ENCODE peak calls at places on chromosomes 13 and 19, in ten cellular contexts. One of them, this sample, is unnamed.

GRCh38 chr13:24784319-24784718 is 20.4 kb downstream of the RNF17 start:
- DNase-seq in GM23338: no peak
- DNase-seq in brain microvascular endothelial cell: no peak
- DNase-seq in fibroblast of lung: no peak
- DNase-seq in BE2C: no peak
- DNase-seq in fibroblast of villous mesenchyme: no peak
- DNase-seq in lower leg skin: no peak
- DNase-seq in endothelial cell: no peak
- DNase-seq in MCF 10A: peak; percentile 0
- DNase-seq in uterus: no peak
- DNase-seq in this sample: no peak

GRCh38 chr13:113084094-113084942 is 21.3 kb upstream of the F7 start:
- DNase-seq in GM23338: peak; percentile 47
- DNase-seq in brain microvascular endothelial cell: no peak
- DNase-seq in fibroblast of lung: no peak
- DNase-seq in BE2C: no peak
- DNase-seq in fibroblast of villous mesenchyme: no peak
- DNase-seq in lower leg skin: no peak
- DNase-seq in endothelial cell: no peak
- DNase-seq in MCF 10A: no peak
- DNase-seq in uterus: no peak
- DNase-seq in this sample: no peak

GRCh38 chr19:14550201-14550754 is 20.9 kb downstream of the TECR start:
- DNase-seq in GM23338: no peak
- DNase-seq in brain microvascular endothelial cell: no peak
- DNase-seq in fibroblast of lung: no peak
- DNase-seq in BE2C: peak; percentile 45
- DNase-seq in fibroblast of villous mesenchyme: peak; percentile 60
- DNase-seq in lower leg skin: no peak
- DNase-seq in endothelial cell: no peak
- DNase-seq in MCF 10A: peak; percentile 74
- DNase-seq in uterus: no peak
- DNase-seq in this sample: peak; percentile 35

GRCh38 chr19:42125536-42125935 is 6.7 kb downstream of the POU2F2 start:
- DNase-seq in GM23338: peak; percentile 36
- DNase-seq in brain microvascular endothelial cell: no peak
- DNase-seq in fibroblast of lung: no peak
- DNase-seq in BE2C: no peak
- DNase-seq in fibroblast of villous mesenchyme: no peak
- DNase-seq in lower leg skin: no peak
- DNase-seq in endothelial cell: no peak
- DNase-seq in MCF 10A: no peak
- DNase-seq in uterus: no peak
- DNase-seq in this sample: no peak

GRCh38 chr13:112965573-112966115 is 3.4 kb upstream of the MCF2L start:
- DNase-seq in GM23338: no peak
- DNase-seq in brain microvascular endothelial cell: no peak
- DNase-seq in fibroblast of lung: no peak
- DNase-seq in BE2C: no peak
- DNase-seq in fibroblast of villous mesenchyme: no peak
- DNase-seq in lower leg skin: no peak
- DNase-seq in endothelial cell: no peak
- DNase-seq in MCF 10A: no peak
- DNase-seq in uterus: no peak
- DNase-seq in this sample: no peak

GRCh38 chr13:74210693-74211393 is 76.6 kb upstream of the KLF12 start:
- DNase-seq in GM23338: no peak
- DNase-seq in brain microvascular endothelial cell: peak; percentile 98
- DNase-seq in fibroblast of lung: peak; percentile 93
- DNase-seq in BE2C: peak; percentile 89
- DNase-seq in fibroblast of villous mesenchyme: peak; percentile 58
- DNase-seq in lower leg skin: no peak
- DNase-seq in endothelial cell: no peak
- DNase-seq in MCF 10A: peak; percentile 80
- DNase-seq in uterus: no peak
- DNase-seq in this sample: peak; percentile 88

GRCh38 chr13:111177081-111177711 is 62.1 kb downstream of the ARHGEF7 start:
- DNase-seq in GM23338: no peak
- DNase-seq in brain microvascular endothelial cell: peak; percentile 94
- DNase-seq in fibroblast of lung: peak; percentile 48
- DNase-seq in BE2C: no peak
- DNase-seq in fibroblast of villous mesenchyme: peak; percentile 33
- DNase-seq in lower leg skin: peak; percentile 88
- DNase-seq in endothelial cell: no peak
- DNase-seq in MCF 10A: no peak
- DNase-seq in uterus: no peak
- DNase-seq in this sample: peak; percentile 88

GRCh38 chr19:56476671-56477428 is at the start of gene ZNF667:
- DNase-seq in GM23338: peak; percentile 4
- DNase-seq in brain microvascular endothelial cell: peak; percentile 90
- DNase-seq in fibroblast of lung: peak; percentile 18
- DNase-seq in BE2C: peak; percentile 16
- DNase-seq in fibroblast of villous mesenchyme: peak; percentile 40
- DNase-seq in lower leg skin: no peak
- DNase-seq in endothelial cell: no peak
- DNase-seq in MCF 10A: no peak
- DNase-seq in uterus: no peak
- DNase-seq in this sample: peak; percentile 38

GRCh38 chr19:797528-798414 is 519 bp downstream of the PTBP1 start:
- DNase-seq in GM23338: peak; percentile 89
- DNase-seq in brain microvascular endothelial cell: peak; percentile 65
- DNase-seq in fibroblast of lung: peak; percentile 90
- DNase-seq in BE2C: peak; percentile 92
- DNase-seq in fibroblast of villous mesenchyme: peak; percentile 88
- DNase-seq in lower leg skin: peak; percentile 98
- DNase-seq in endothelial cell: peak; percentile 88
- DNase-seq in MCF 10A: peak; percentile 85
- DNase-seq in uterus: peak; percentile 89
- DNase-seq in this sample: peak; percentile 92

GRCh38 chr19:8697671-8698432 is 743 bp downstream of the ACTL9 start:
- DNase-seq in GM23338: peak; percentile 81
- DNase-seq in brain microvascular endothelial cell: no peak
- DNase-seq in fibroblast of lung: no peak
- DNase-seq in BE2C: no peak
- DNase-seq in fibroblast of villous mesenchyme: no peak
- DNase-seq in lower leg skin: no peak
- DNase-seq in endothelial cell: no peak
- DNase-seq in MCF 10A: no peak
- DNase-seq in uterus: no peak
- DNase-seq in this sample: no peak
- TF ChIP-seq CTCF in GM23338: peak; percentile 78
- TF ChIP-seq CTCF in brain microvascular endothelial cell: no peak
- TF ChIP-seq CTCF in fibroblast of lung: no peak
- TF ChIP-seq CTCF in BE2C: no peak
- TF ChIP-seq CTCF in fibroblast of villous mesenchyme: no peak
- TF ChIP-seq CTCF in lower leg skin: no peak
- TF ChIP-seq CTCF in endothelial cell: no peak
- TF ChIP-seq CTCF in MCF 10A: peak; percentile 8
- TF ChIP-seq CTCF in uterus: no peak
- TF ChIP-seq CTCF in this sample: peak; percentile 37

DNA sequence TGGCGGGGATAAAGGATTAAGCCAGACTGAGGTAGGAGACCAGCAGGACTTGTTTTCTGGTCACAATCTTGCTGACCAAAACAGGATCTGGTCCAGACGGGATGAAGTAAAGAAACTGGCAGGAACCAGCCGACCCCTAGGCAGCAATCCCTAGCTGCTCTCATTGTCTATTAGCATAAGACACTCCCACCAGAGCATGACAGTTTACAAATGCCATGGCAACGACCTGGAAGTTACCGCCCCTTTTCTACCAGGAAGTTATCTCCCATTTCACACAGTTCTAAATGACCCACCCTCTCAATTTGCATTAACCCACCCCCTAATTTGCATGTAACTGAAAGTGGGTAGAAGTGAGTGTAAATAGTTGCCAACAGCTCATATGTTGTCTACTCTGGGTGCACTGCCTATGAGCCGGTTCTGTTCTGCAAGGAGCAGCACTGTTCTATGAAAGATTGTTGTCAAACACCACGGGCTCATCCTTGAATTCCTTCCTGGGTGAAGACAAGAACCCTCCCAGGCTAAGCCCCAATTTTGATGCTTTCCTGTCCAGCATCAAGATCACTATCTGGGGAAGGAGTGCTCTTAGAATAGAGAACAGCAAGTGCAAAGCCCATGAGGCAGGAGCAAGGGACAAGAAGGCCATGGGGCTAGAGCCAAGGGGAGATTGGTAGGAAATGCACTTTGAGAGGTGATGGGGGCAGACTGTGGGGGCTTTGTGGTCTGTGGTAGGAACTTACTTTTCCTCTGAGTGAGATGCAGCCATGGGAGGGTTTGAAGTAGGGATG is 13.9 kb upstream of the FBXO27 start:
- DNase-seq in GM23338: peak; percentile 41
- DNase-seq in brain microvascular endothelial cell: no peak
- DNase-seq in fibroblast of lung: no peak
- DNase-seq in BE2C: peak; percentile 21
- DNase-seq in fibroblast of villous mesenchyme: no peak
- DNase-seq in lower leg skin: no peak
- DNase-seq in endothelial cell: no peak
- DNase-seq in MCF 10A: peak; percentile 46
- DNase-seq in uterus: no peak
- DNase-seq in this sample: peak; percentile 10
- TF ChIP-seq CTCF in GM23338: no peak
- TF ChIP-seq CTCF in brain microvascular endothelial cell: no peak
- TF ChIP-seq CTCF in fibroblast of lung: no peak
- TF ChIP-seq CTCF in BE2C: no peak
- TF ChIP-seq CTCF in fibroblast of villous mesenchyme: no peak
- TF ChIP-seq CTCF in lower leg skin: no peak
- TF ChIP-seq CTCF in endothelial cell: no peak
- TF ChIP-seq CTCF in MCF 10A: no peak
- TF ChIP-seq CTCF in uterus: no peak
- TF ChIP-seq CTCF in this sample: no peak

DNA sequence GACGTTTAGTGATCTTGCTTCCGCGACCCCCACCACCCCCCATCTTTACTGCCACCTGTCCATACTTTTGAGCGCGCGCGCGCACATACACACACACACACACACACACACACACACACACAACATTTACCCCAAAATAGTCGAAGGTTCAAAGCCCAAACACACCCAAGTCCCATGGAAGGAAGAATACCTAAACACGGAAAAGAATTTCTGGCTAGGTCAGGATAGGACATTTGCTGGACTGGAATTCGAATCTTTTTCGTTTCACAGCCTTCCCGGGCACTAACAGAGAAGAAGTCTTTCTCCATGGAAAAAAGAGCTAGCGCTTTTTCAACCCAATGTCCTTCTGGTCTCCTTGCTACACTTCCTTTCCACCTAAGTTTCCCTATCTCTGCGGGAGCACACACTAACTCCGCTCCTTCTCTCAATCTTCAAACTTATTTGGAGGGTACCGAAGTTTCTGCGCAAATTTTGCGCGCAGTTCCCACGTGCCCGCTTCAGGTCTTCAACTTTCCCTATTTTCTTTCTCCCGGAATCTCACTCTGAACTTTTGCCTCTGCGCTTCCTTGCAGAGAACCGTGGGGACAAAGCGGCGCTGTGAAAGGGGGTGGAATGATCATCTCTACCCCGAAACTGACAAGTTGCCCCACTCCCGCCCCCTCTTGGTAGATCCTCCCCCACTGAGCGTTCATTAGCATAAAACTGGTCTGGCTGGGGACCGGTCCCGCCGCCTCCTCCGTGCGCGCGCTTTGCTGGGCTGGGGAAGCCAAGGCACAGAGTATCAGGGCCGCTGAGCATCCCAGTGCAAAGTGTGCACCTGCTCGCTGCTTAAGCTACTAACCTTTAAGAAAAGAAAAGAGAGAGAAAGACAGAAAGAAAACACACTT is 2.7 kb downstream of the DACH1 start:
- DNase-seq in GM23338: peak; percentile 78
- DNase-seq in brain microvascular endothelial cell: peak; percentile 0
- DNase-seq in fibroblast of lung: peak; percentile 43
- DNase-seq in BE2C: peak; percentile 83
- DNase-seq in fibroblast of villous mesenchyme: peak; percentile 49
- DNase-seq in lower leg skin: no peak
- DNase-seq in endothelial cell: peak; percentile 52
- DNase-seq in MCF 10A: no peak
- DNase-seq in uterus: peak; percentile 54
- DNase-seq in this sample: no peak
- TF ChIP-seq CTCF in GM23338: no peak
- TF ChIP-seq CTCF in brain microvascular endothelial cell: no peak
- TF ChIP-seq CTCF in fibroblast of lung: no peak
- TF ChIP-seq CTCF in BE2C: peak; percentile 29
- TF ChIP-seq CTCF in fibroblast of villous mesenchyme: no peak
- TF ChIP-seq CTCF in lower leg skin: no peak
- TF ChIP-seq CTCF in endothelial cell: no peak
- TF ChIP-seq CTCF in MCF 10A: no peak
- TF ChIP-seq CTCF in uterus: no peak
- TF ChIP-seq CTCF in this sample: no peak

GRCh38 chr13:104140557-104140956 is 1074.3 kb upstream of the SLC10A2 start:
- DNase-seq in GM23338: no peak
- DNase-seq in brain microvascular endothelial cell: peak; percentile 68
- DNase-seq in fibroblast of lung: peak; percentile 5
- DNase-seq in BE2C: no peak
- DNase-seq in fibroblast of villous mesenchyme: no peak
- DNase-seq in lower leg skin: no peak
- DNase-seq in endothelial cell: no peak
- DNase-seq in MCF 10A: peak; percentile 51
- DNase-seq in uterus: no peak
- DNase-seq in this sample: peak; percentile 79

DNA sequence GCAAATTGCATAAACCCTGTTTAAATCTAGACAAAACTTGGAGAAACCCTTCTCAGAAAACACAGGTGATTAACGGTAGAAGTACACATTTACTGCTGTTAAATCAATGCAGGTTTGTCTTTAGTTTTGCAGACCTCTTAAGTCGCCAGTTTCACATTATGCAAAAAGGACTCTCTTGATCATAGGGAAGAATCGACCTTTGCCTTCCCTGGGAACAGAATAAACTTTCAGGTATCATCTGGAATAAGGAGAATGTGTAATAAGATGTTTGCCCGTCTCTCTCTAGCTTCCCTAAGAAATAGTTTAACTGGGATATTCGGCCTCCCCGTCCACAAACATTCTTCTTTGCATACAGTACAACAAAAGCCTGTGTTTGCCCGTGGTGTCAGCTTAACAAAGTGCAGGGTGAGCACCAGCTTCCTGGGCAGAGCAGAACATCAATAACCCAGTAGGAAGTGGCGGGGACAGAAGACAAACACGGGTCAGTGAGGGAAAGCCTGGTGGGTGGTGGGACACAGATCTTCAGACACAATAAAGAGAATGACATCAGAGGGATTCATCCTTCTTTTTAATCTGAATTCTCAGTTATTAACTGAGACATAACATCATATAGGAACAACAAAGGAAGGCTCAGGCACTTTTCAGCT is 1077.7 kb upstream of the SLC10A2 start:
- DNase-seq in GM23338: peak; percentile 25
- DNase-seq in brain microvascular endothelial cell: no peak
- DNase-seq in fibroblast of lung: no peak
- DNase-seq in BE2C: no peak
- DNase-seq in fibroblast of villous mesenchyme: no peak
- DNase-seq in lower leg skin: no peak
- DNase-seq in endothelial cell: no peak
- DNase-seq in MCF 10A: no peak
- DNase-seq in uterus: no peak
- DNase-seq in this sample: no peak
- TF ChIP-seq CTCF in GM23338: no peak
- TF ChIP-seq CTCF in brain microvascular endothelial cell: no peak
- TF ChIP-seq CTCF in fibroblast of lung: no peak
- TF ChIP-seq CTCF in BE2C: no peak
- TF ChIP-seq CTCF in fibroblast of villous mesenchyme: no peak
- TF ChIP-seq CTCF in lower leg skin: no peak
- TF ChIP-seq CTCF in endothelial cell: no peak
- TF ChIP-seq CTCF in MCF 10A: no peak
- TF ChIP-seq CTCF in uterus: no peak
- TF ChIP-seq CTCF in this sample: no peak

This sample was measured in choroid plexus epithelial cell.